ENCODE peak calls at places on chromosomes 5 and 9, in eight cellular contexts. T is neural progenitor cell, Y is A549, Z is thoracic aorta, G is cardiac muscle cell, I is neuronal stem cell, D is H9, X is right lobe of liver. J is an unnamed sample.

GRCh38 chr5:59036274-59036961 is 453.5 kb downstream of the RAB3C start:
- DNase-seq in G (no peak), Z (no peak), T (no peak), Y (peak; percentile 95), D (no peak), I (no peak), X (no peak), J (no peak)

GRCh38 chr5:57503433-57503832 is 20.8 kb upstream of the ACTBL2 start:
- DNase-seq in G (no peak), D (no peak), Z (no peak), Y (no peak), I (no peak), X (no peak), T (no peak), J (no peak)

GRCh38 chr9:124218438-124219289 is 39.1 kb upstream of the NEK6 start:
- DNase-seq in Y (peak; percentile 39), T (no peak), G (no peak), Z (no peak), D (no peak), X (peak; percentile 66), I (no peak), J (peak; percentile 64)

GRCh38 chr5:5886812-5887486 is 464.5 kb downstream of the ICE1 start:
- DNase-seq in Z (no peak), X (peak; percentile 63), Y (peak; percentile 14), I (peak; percentile 15), G (peak; percentile 36), D (peak; percentile 79), T (peak; percentile 62), J (no peak)

GRCh38 chr5:160092519-160092918 is 26.7 kb downstream of the PWWP2A start:
- DNase-seq in G (no peak), X (no peak), I (no peak), T (no peak), Z (no peak), Y (no peak), D (no peak), J (no peak)

GRCh38 chr9:95874303-95874988 is 1.0 kb upstream of the ERCC6L2 start:
- DNase-seq in G (no peak), Z (no peak), T (peak; percentile 15), Y (peak; percentile 16), I (peak; percentile 1), X (no peak), D (no peak), J (peak; percentile 31)

GRCh38 chr5:14787801-14788579 is 83.6 kb downstream of the ANKH start:
- DNase-seq in Z (no peak), Y (no peak), T (no peak), X (no peak), I (no peak), G (no peak), D (no peak), J (no peak)

GRCh38 chr5:40798012-40798855 is at the start of gene PRKAA1:
- DNase-seq in D (peak; percentile 93), T (peak; percentile 96), X (peak; percentile 93), G (peak; percentile 95), I (peak; percentile 86), Z (peak; percentile 65), Y (peak; percentile 87), J (peak; percentile 93)

GRCh38 chr9:90433398-90433890 is 209.2 kb downstream of the DIRAS2 start:
- DNase-seq in Z (no peak), G (peak; percentile 85), I (peak; percentile 79), T (peak; percentile 89), D (peak; percentile 92), X (no peak), Y (peak; percentile 68), J (no peak)

GRCh38 chr5:3220638-3221288 is 374.9 kb upstream of the IRX1 start:
- DNase-seq in I (no peak), Y (no peak), G (no peak), D (no peak), X (no peak), Z (no peak), T (no peak), J (peak; percentile 45)

GRCh38 chr5:33284681-33285080 is 156.1 kb upstream of the TARS1 start:
- DNase-seq in Z (no peak), D (no peak), G (no peak), I (no peak), Y (no peak), X (no peak), T (no peak), J (no peak)

GRCh38 chr9:116450378-116451139 is 236.5 kb upstream of the TRIM32 start:
- DNase-seq in G (no peak), I (no peak), Y (no peak), Z (peak; percentile 3), D (no peak), X (no peak), T (no peak), J (peak; percentile 61)

GRCh38 chr9:93107151-93107824 is 11.3 kb downstream of the CARD19 start:
- DNase-seq in G (no peak), I (no peak), Z (no peak), D (no peak), T (no peak), Y (no peak), X (peak; percentile 43), J (no peak)

GRCh38 chr5:77449277-77449676 is 42.8 kb downstream of the WDR41 start:
- DNase-seq in X (no peak), D (no peak), I (no peak), G (no peak), Z (no peak), T (no peak), Y (no peak), J (no peak)

GRCh38 chr5:77272206-77272605 is 61.7 kb downstream of the PDE8B start:
- DNase-seq in D (no peak), X (no peak), I (no peak), G (no peak), Y (no peak), T (no peak), Z (no peak), J (no peak)

GRCh38 chr9:117247271-117247670 is 167.6 kb downstream of the ASTN2 start:
- DNase-seq in Y (peak; percentile 9), D (no peak), Z (no peak), X (no peak), I (no peak), T (peak; percentile 45), G (peak; percentile 14), J (no peak)

GRCh38 chr5:108101105-108101504 is 280.8 kb downstream of the FBXL17 start:
- DNase-seq in X (no peak), G (no peak), Z (no peak), T (no peak), Y (no peak), D (no peak), I (no peak), J (no peak)

GRCh38 chr5:1133108-1133507 is 21.2 kb upstream of the SLC12A7 start:
- DNase-seq in I (no peak), X (no peak), T (no peak), Y (no peak), D (no peak), G (no peak), Z (no peak), J (no peak)

GRCh38 chr5:1131726-1132125 is 19.9 kb upstream of the SLC12A7 start:
- DNase-seq in T (no peak), X (no peak), G (no peak), Z (no peak), I (no peak), D (no peak), Y (no peak), J (no peak)

GRCh38 chr5:1132570-1132969 is 20.7 kb upstream of the SLC12A7 start:
- DNase-seq in D (no peak), G (no peak), Z (no peak), I (no peak), X (no peak), T (no peak), Y (no peak), J (no peak)

GRCh38 chr5:1134478-1134877 is 22.6 kb upstream of the SLC12A7 start:
- DNase-seq in G (no peak), T (no peak), Z (no peak), I (no peak), X (peak; percentile 57), D (no peak), Y (no peak), J (no peak)

DNA sequence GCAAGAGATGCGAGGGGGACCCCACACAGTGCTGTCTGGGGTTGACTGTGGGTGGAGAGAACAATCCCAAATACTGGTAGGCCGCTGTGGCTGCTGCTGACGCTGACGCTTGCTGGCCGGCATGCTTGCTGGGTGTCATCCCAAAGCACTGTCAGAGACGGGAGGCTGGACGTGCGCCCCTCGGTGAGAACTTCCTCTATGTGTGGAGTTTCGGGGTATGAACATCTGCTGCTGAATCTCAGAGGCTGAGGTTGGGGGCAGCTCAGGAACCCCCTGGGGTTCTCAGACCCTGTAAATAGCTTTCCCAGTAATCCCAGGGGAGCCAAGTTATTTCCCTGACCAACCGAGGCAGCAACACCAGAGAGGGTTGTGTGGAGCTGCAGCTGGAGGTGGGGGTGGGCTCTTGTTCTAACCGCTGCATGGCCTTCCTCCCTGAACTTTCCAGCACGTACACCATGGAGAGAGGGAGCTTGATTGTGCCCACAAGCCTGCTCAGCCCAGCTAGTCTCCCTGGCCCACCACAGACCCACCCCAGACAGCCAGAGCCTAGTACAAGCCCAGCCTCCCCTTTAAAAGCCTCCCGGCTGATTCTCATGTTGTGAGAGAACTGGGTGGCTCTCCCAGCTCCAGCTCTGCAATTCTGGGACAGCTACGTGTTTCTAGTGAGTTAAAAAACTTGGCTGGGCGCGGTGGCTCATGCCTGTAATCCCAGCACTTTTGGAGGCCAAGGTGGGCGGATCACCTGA is 21.8 kb upstream of the SLC12A7 start:
- DNase-seq in D (no peak), T (no peak), X (no peak), Y (no peak), I (no peak), Z (no peak), G (no peak), J (no peak)
- H3K27ac ChIP-seq in D (no peak overlapping the region), T (no peak overlapping the region), X (no peak overlapping the region), Y (no peak overlapping the region), I (no peak overlapping the region), Z (no peak overlapping the region), G (no peak overlapping the region), J (no peak overlapping the region)

GRCh38 chr5:124154714-124155113 is 591.7 kb downstream of the ZNF608 start:
- DNase-seq in I (no peak), G (no peak), Y (no peak), T (no peak), D (no peak), X (no peak), Z (no peak), J (no peak)
- H3K9me3 ChIP-seq in I (no peaks in the 10 kb centered on the region), G (no peaks in the 10 kb centered on the region), Y (peaks cover 23% of the 10 kb centered on the region), T (peaks cover 9% of the 10 kb centered on the region), D (peaks cover 9% of the 10 kb centered on the region), X (peaks cover 2% of the 10 kb centered on the region), Z (peaks cover 23% of the 10 kb centered on the region), J (peaks cover 5% of the 10 kb centered on the region)

DNA sequence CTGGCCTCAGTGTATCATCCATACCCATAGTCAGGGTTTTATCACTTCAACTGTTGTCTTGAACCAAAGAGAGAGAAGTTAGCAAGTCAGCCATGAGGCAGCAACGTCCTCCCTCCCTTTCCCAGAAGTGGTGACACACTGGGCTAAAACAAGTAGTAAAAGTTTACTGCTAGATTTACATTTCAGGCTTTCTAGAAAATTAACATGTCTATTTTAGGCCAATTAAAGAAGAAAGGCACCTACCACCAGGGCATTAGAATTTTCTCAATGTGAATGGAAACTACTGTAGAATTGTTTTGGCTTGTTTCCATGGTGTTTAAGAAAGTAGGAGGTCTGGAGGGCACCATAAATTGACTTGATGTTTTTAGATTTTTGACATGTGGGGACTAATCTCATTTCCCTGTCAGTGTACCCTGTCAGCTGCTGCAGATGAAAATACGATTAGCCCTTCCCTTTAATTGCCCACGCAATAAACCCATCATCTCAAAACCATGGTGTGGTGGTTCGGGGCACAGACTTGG is 121.8 kb upstream of the ELL2 start:
- DNase-seq in G (no peak), I (no peak), Z (no peak), D (peak; percentile 48), T (no peak), X (no peak), Y (no peak), J (no peak)
- H3K4me1 ChIP-seq in G (no peaks in the 10 kb centered on the region), I (no peaks in the 10 kb centered on the region), Z (peaks cover 6% of the 10 kb centered on the region), D (peaks cover 15% of the 10 kb centered on the region), T (peaks cover 7% of the 10 kb centered on the region), X (no peaks in the 10 kb centered on the region), Y (peaks cover 56% of the 10 kb centered on the region), J (peaks cover 22% of the 10 kb centered on the region)

GRCh38 chr5:73625314-73625904 is 587 bp upstream of the ARHGEF28 start:
- DNase-seq in T (no peak), G (peak; percentile 48), Y (no peak), X (no peak), Z (no peak), D (no peak), I (no peak), J (no peak)
- H3K27ac ChIP-seq in T (no peak overlapping the region), G (no peak overlapping the region), Y (peak overlapping the region; percentile 98), X (peak overlapping the region; percentile 81), Z (peak overlapping the region; percentile 84), D (no peak overlapping the region), I (no peak overlapping the region), J (peak overlapping the region; percentile 89)